ENCODE peak calls at places on chromosomes 2 and 18, in seven cellular contexts. One of them, this sample, is unnamed. For H3K27me3, the result is how much of the 10 kb centered on the place peaks cover.

GRCh38 chr2:158644139-158644538 is 151.0 kb upstream of the DAPL1 start:
- DNase-seq in adrenal gland: no peak
- DNase-seq in lower lobe of right lung: no peak
- DNase-seq in right lobe of liver: no peak
- DNase-seq in endothelial cell of umbilical vein: no peak
- DNase-seq in hepatocyte: no peak
- DNase-seq in GM23338: no peak
- DNase-seq in this sample: peak

GRCh38 chr2:19667085-19667484 is 234.7 kb downstream of the TTC32 start:
- DNase-seq in right lobe of liver: no peak
- DNase-seq in hepatocyte: no peak
- DNase-seq in adrenal gland: no peak
- DNase-seq in endothelial cell of umbilical vein: no peak
- DNase-seq in GM23338: peak
- DNase-seq in lower lobe of right lung: no peak
- DNase-seq in this sample: peak

GRCh38 chr2:159035790-159036411 is 67.5 kb downstream of the TANC1 start:
- DNase-seq in hepatocyte: peak
- DNase-seq in GM23338: peak
- DNase-seq in adrenal gland: no peak
- DNase-seq in endothelial cell of umbilical vein: peak
- DNase-seq in lower lobe of right lung: no peak
- DNase-seq in right lobe of liver: no peak
- DNase-seq in this sample: peak

GRCh38 chr2:74658516-74658915 is 4.5 kb downstream of the SEMA4F start:
- DNase-seq in adrenal gland: no peak
- DNase-seq in GM23338: no peak
- DNase-seq in endothelial cell of umbilical vein: no peak
- DNase-seq in hepatocyte: no peak
- DNase-seq in lower lobe of right lung: no peak
- DNase-seq in right lobe of liver: no peak
- DNase-seq in this sample: peak

GRCh38 chr2:190563109-190563508 is 28.6 kb upstream of the NEMP2 start:
- DNase-seq in lower lobe of right lung: no peak
- DNase-seq in adrenal gland: no peak
- DNase-seq in GM23338: no peak
- DNase-seq in right lobe of liver: no peak
- DNase-seq in hepatocyte: no peak
- DNase-seq in endothelial cell of umbilical vein: no peak
- DNase-seq in this sample: no peak

GRCh38 chr2:43948370-43948769 is 47.4 kb downstream of the LRPPRC start:
- DNase-seq in hepatocyte: no peak
- DNase-seq in right lobe of liver: no peak
- DNase-seq in adrenal gland: no peak
- DNase-seq in lower lobe of right lung: no peak
- DNase-seq in GM23338: no peak
- DNase-seq in endothelial cell of umbilical vein: no peak
- DNase-seq in this sample: no peak

GRCh38 chr2:232367591-232368233 is 10.8 kb upstream of the ALPP start:
- DNase-seq in adrenal gland: no peak
- DNase-seq in GM23338: peak
- DNase-seq in lower lobe of right lung: no peak
- DNase-seq in right lobe of liver: no peak
- DNase-seq in hepatocyte: no peak
- DNase-seq in endothelial cell of umbilical vein: no peak
- DNase-seq in this sample: no peak

GRCh38 chr2:99679518-99679917 is 189.7 kb upstream of the REV1 start:
- DNase-seq in lower lobe of right lung: no peak
- DNase-seq in endothelial cell of umbilical vein: no peak
- DNase-seq in adrenal gland: no peak
- DNase-seq in hepatocyte: no peak
- DNase-seq in GM23338: no peak
- DNase-seq in right lobe of liver: no peak
- DNase-seq in this sample: no peak

GRCh38 chr2:9250498-9251153 is 44.0 kb downstream of the ASAP2 start:
- DNase-seq in hepatocyte: no peak
- DNase-seq in GM23338: no peak
- DNase-seq in lower lobe of right lung: no peak
- DNase-seq in endothelial cell of umbilical vein: no peak
- DNase-seq in right lobe of liver: no peak
- DNase-seq in adrenal gland: no peak
- DNase-seq in this sample: no peak

GRCh38 chr2:202102425-202103005 is 29.5 kb downstream of the KIAA2012 start:
- DNase-seq in endothelial cell of umbilical vein: no peak
- DNase-seq in lower lobe of right lung: no peak
- DNase-seq in right lobe of liver: no peak
- DNase-seq in adrenal gland: no peak
- DNase-seq in hepatocyte: no peak
- DNase-seq in GM23338: no peak
- DNase-seq in this sample: no peak

GRCh38 chr2:25367296-25367695 is 25.6 kb upstream of the DNMT3A start:
- DNase-seq in lower lobe of right lung: no peak
- DNase-seq in hepatocyte: no peak
- DNase-seq in adrenal gland: no peak
- DNase-seq in right lobe of liver: no peak
- DNase-seq in GM23338: no peak
- DNase-seq in endothelial cell of umbilical vein: no peak
- DNase-seq in this sample: no peak

GRCh38 chr2:148643998-148644884 is at the start of gene EPC2:
- DNase-seq in right lobe of liver: peak
- DNase-seq in adrenal gland: peak
- DNase-seq in endothelial cell of umbilical vein: peak
- DNase-seq in hepatocyte: peak
- DNase-seq in lower lobe of right lung: peak
- DNase-seq in GM23338: peak
- DNase-seq in this sample: peak

GRCh38 chr2:6554403-6554802 is 311.3 kb downstream of the CMPK2 start:
- DNase-seq in right lobe of liver: no peak
- DNase-seq in GM23338: no peak
- DNase-seq in hepatocyte: no peak
- DNase-seq in adrenal gland: no peak
- DNase-seq in endothelial cell of umbilical vein: no peak
- DNase-seq in lower lobe of right lung: no peak
- DNase-seq in this sample: no peak

GRCh38 chr18:78751664-78752063 is 228.0 kb upstream of the SALL3 start:
- DNase-seq in GM23338: no peak
- DNase-seq in endothelial cell of umbilical vein: no peak
- DNase-seq in hepatocyte: no peak
- DNase-seq in adrenal gland: no peak
- DNase-seq in right lobe of liver: no peak
- DNase-seq in lower lobe of right lung: no peak
- DNase-seq in this sample: no peak

GRCh38 chr2:237686659-237687136 is 59.3 kb downstream of the LRRFIP1 start:
- DNase-seq in right lobe of liver: no peak
- DNase-seq in adrenal gland: no peak
- DNase-seq in endothelial cell of umbilical vein: peak
- DNase-seq in hepatocyte: no peak
- DNase-seq in GM23338: peak
- DNase-seq in lower lobe of right lung: peak
- DNase-seq in this sample: no peak

GRCh38 chr2:196967126-196967525 is 40.6 kb upstream of the PGAP1 start:
- DNase-seq in GM23338: peak
- DNase-seq in adrenal gland: no peak
- DNase-seq in right lobe of liver: no peak
- DNase-seq in lower lobe of right lung: no peak
- DNase-seq in endothelial cell of umbilical vein: peak
- DNase-seq in hepatocyte: no peak
- DNase-seq in this sample: peak

GRCh38 chr2:79630060-79630459 is 117.2 kb downstream of the CTNNA2 start:
- DNase-seq in adrenal gland: no peak
- DNase-seq in hepatocyte: peak
- DNase-seq in endothelial cell of umbilical vein: no peak
- DNase-seq in right lobe of liver: no peak
- DNase-seq in GM23338: peak
- DNase-seq in lower lobe of right lung: no peak
- DNase-seq in this sample: no peak

GRCh38 chr2:224165901-224166319 is 126.8 kb upstream of the SERPINE2 start:
- DNase-seq in hepatocyte: no peak
- DNase-seq in lower lobe of right lung: no peak
- DNase-seq in adrenal gland: no peak
- DNase-seq in endothelial cell of umbilical vein: no peak
- DNase-seq in GM23338: no peak
- DNase-seq in right lobe of liver: no peak
- DNase-seq in this sample: no peak

GRCh38 chr2:133787207-133787606 is 218.9 kb upstream of the NCKAP5 start:
- DNase-seq in right lobe of liver: no peak
- DNase-seq in endothelial cell of umbilical vein: no peak
- DNase-seq in lower lobe of right lung: no peak
- DNase-seq in GM23338: no peak
- DNase-seq in hepatocyte: no peak
- DNase-seq in adrenal gland: no peak
- DNase-seq in this sample: peak

GRCh38 chr2:17672583-17673317 is 80.9 kb downstream of the SMC6 start:
- DNase-seq in GM23338: no peak
- DNase-seq in endothelial cell of umbilical vein: no peak
- DNase-seq in adrenal gland: no peak
- DNase-seq in hepatocyte: no peak
- DNase-seq in right lobe of liver: no peak
- DNase-seq in lower lobe of right lung: no peak
- DNase-seq in this sample: peak

GRCh38 chr2:214843823-214844222 is 34.3 kb upstream of the BARD1 start:
- DNase-seq in lower lobe of right lung: no peak
- DNase-seq in adrenal gland: no peak
- DNase-seq in right lobe of liver: no peak
- DNase-seq in endothelial cell of umbilical vein: no peak
- DNase-seq in hepatocyte: no peak
- DNase-seq in GM23338: no peak
- DNase-seq in this sample: no peak

GRCh38 chr2:235598842-235599531 is 105.1 kb downstream of the AGAP1 start:
- DNase-seq in endothelial cell of umbilical vein: no peak
- DNase-seq in GM23338: no peak
- DNase-seq in right lobe of liver: no peak
- DNase-seq in hepatocyte: no peak
- DNase-seq in adrenal gland: no peak
- DNase-seq in lower lobe of right lung: no peak
- DNase-seq in this sample: no peak

GRCh38 chr18:31230495-31230894 is 67.8 kb upstream of the DSC1 start:
- DNase-seq in lower lobe of right lung: no peak
- DNase-seq in hepatocyte: peak
- DNase-seq in GM23338: no peak
- DNase-seq in endothelial cell of umbilical vein: no peak
- DNase-seq in right lobe of liver: no peak
- DNase-seq in adrenal gland: no peak
- DNase-seq in this sample: peak

GRCh38 chr18:9719421-9719981 is 11.4 kb downstream of the RAB31 start:
- DNase-seq in right lobe of liver: no peak
- DNase-seq in hepatocyte: no peak
- DNase-seq in lower lobe of right lung: no peak
- DNase-seq in GM23338: no peak
- DNase-seq in endothelial cell of umbilical vein: peak
- DNase-seq in adrenal gland: peak
- DNase-seq in this sample: peak

GRCh38 chr2:239302083-239302807 is 98.6 kb downstream of the HDAC4 start:
- DNase-seq in endothelial cell of umbilical vein: no peak
- DNase-seq in hepatocyte: no peak
- DNase-seq in lower lobe of right lung: no peak
- DNase-seq in GM23338: no peak
- DNase-seq in right lobe of liver: no peak
- DNase-seq in adrenal gland: no peak
- DNase-seq in this sample: no peak

DNA sequence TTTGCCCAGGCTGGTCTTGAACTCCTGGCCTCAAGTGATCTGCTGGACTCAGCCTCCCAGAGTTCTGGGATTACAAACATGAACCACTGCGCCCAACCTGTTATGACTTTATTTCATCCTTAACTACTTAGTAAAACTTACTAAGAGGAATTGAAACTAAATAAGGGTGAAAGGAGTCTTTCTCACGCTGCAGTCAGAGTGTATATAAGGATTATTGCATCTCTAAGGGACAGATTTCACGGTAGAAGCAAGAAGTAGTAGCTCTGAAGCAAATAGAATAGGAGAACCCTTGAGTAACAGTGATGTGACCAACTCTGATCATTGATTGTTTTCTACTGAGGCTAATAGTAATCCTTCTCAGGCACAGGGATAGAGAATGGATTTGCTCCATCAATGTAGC is 960.1 kb downstream of the CPS1 start:
- DNase-seq in lower lobe of right lung: no peak
- DNase-seq in GM23338: no peak
- DNase-seq in hepatocyte: no peak
- DNase-seq in adrenal gland: no peak
- DNase-seq in right lobe of liver: no peak
- DNase-seq in endothelial cell of umbilical vein: no peak
- DNase-seq in this sample: no peak
- TF ChIP-seq CTCF in lower lobe of right lung: no peak
- TF ChIP-seq CTCF in GM23338: no peak
- TF ChIP-seq CTCF in hepatocyte: no peak
- TF ChIP-seq CTCF in adrenal gland: no peak
- TF ChIP-seq CTCF in right lobe of liver: no peak
- TF ChIP-seq CTCF in endothelial cell of umbilical vein: no peak
- TF ChIP-seq CTCF in this sample: no peak

DNA sequence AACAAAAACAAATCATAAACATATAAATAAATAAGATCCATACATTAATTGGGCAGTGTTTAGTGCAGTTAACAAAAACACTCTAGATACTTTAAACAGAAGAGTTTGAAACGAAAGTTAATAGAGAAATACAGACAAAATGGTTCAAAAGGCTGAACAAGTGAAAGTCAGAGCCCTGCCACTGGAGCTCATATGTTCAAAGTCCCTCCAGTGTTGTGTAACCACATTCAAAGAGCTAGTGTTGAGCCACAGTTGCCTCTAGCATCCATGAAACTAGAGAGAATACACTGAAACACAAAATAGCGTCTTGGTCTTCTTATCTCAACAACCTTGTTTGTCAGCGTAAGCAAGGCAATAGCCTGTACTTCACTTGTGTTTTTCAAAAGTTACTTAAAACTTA is 1309.8 kb upstream of the NRXN1 start:
- DNase-seq in lower lobe of right lung: no peak
- DNase-seq in adrenal gland: no peak
- DNase-seq in GM23338: no peak
- DNase-seq in endothelial cell of umbilical vein: no peak
- DNase-seq in right lobe of liver: no peak
- DNase-seq in hepatocyte: peak
- DNase-seq in this sample: no peak
- H3K4me3 ChIP-seq in lower lobe of right lung: no peak
- H3K4me3 ChIP-seq in adrenal gland: no peak
- H3K4me3 ChIP-seq in GM23338: no peak
- H3K4me3 ChIP-seq in endothelial cell of umbilical vein: no peak
- H3K4me3 ChIP-seq in right lobe of liver: no peak
- H3K4me3 ChIP-seq in hepatocyte: no peak
- H3K4me3 ChIP-seq in this sample: no peak

GRCh38 chr2:3034396-3034795 is 343.2 kb downstream of the EIPR1 start:
- DNase-seq in lower lobe of right lung: no peak
- DNase-seq in right lobe of liver: no peak
- DNase-seq in hepatocyte: no peak
- DNase-seq in GM23338: no peak
- DNase-seq in adrenal gland: no peak
- DNase-seq in endothelial cell of umbilical vein: no peak
- DNase-seq in this sample: no peak
- H3K27me3 ChIP-seq in lower lobe of right lung: under half
- H3K27me3 ChIP-seq in right lobe of liver: under half
- H3K27me3 ChIP-seq in hepatocyte: under half
- H3K27me3 ChIP-seq in GM23338: under half
- H3K27me3 ChIP-seq in adrenal gland: under half
- H3K27me3 ChIP-seq in endothelial cell of umbilical vein: under half
- H3K27me3 ChIP-seq in this sample: under half

DNA sequence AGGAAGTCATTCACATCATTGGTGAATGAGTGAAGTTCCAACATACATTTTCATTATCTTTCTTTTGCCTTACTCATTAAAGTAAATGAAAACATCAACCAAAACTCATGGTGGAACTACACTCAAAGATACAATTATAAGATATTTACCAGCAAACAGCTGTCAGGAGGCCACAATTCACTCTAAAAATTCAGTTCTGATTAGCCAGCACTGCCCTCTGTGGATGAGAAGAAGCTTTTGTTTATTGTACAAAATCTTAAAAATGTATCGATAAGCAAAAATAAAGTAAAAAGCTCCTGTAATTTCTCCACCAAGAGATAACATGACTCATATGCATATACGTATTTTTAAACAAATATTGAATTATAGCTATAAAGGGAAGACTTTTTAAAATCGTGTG is 73.5 kb upstream of the RAPGEF4 start:
- DNase-seq in right lobe of liver: no peak
- DNase-seq in GM23338: no peak
- DNase-seq in lower lobe of right lung: no peak
- DNase-seq in adrenal gland: no peak
- DNase-seq in hepatocyte: no peak
- DNase-seq in endothelial cell of umbilical vein: no peak
- DNase-seq in this sample: no peak
- TF ChIP-seq CTCF in right lobe of liver: no peak
- TF ChIP-seq CTCF in GM23338: no peak
- TF ChIP-seq CTCF in lower lobe of right lung: no peak
- TF ChIP-seq CTCF in adrenal gland: no peak
- TF ChIP-seq CTCF in hepatocyte: no peak
- TF ChIP-seq CTCF in endothelial cell of umbilical vein: no peak
- TF ChIP-seq CTCF in this sample: peak